ENCODE peak calls at places on chromosome 13, in six cellular contexts. P is brain microvascular endothelial cell, W is BJ, B is foreskin fibroblast, D is stomach, G is cardiac fibroblast. A is an unnamed sample.

GRCh38 chr13:72985610-72986009 is 73.2 kb upstream of the KLF5 start:
- DNase-seq in P (no peak), W (no peak), B (no peak), D (no peak), G (no peak), A (no peak)

GRCh38 chr13:67769987-67770341 is 539.8 kb upstream of the PCDH9 start:
- DNase-seq in P (no peak), W (no peak), B (no peak), D (no peak), G (no peak), A (no peak)

GRCh38 chr13:109840201-109840892 is 54.0 kb upstream of the IRS2 start:
- DNase-seq in P (peak), W (peak), B (peak), D (no peak), G (peak), A (peak)

GRCh38 chr13:37878921-37879320 is 9.3 kb upstream of the TRPC4 start:
- DNase-seq in P (no peak), W (no peak), B (no peak), D (no peak), G (no peak), A (no peak)

GRCh38 chr13:72062566-72062965 is 195.6 kb upstream of the DACH1 start:
- DNase-seq in P (no peak), W (no peak), B (no peak), D (no peak), G (no peak), A (no peak)

GRCh38 chr13:32001392-32001768 is 30.2 kb upstream of the FRY start:
- DNase-seq in P (peak), W (no peak), B (peak), D (no peak), G (peak), A (no peak)

GRCh38 chr13:99296270-99296865 is 10.8 kb downstream of the GPR183 start:
- DNase-seq in P (no peak), W (no peak), B (no peak), D (no peak), G (no peak), A (no peak)

GRCh38 chr13:24396821-24397220 is 87.4 kb downstream of the C1QTNF9 start:
- DNase-seq in P (no peak), W (no peak), B (no peak), D (no peak), G (no peak), A (no peak)

GRCh38 chr13:80360298-80360827 is 19.4 kb upstream of the SPRY2 start:
- DNase-seq in P (no peak), W (no peak), B (no peak), D (no peak), G (peak), A (no peak)

GRCh38 chr13:106491928-106492327 is 43.5 kb downstream of the EFNB2 start:
- DNase-seq in P (no peak), W (no peak), B (no peak), D (no peak), G (no peak), A (no peak)

GRCh38 chr13:90510319-90510718 is 837.2 kb upstream of the MIR17HG start:
- DNase-seq in P (no peak), W (no peak), B (no peak), D (no peak), G (no peak), A (no peak)

GRCh38 chr13:25111557-25111956 is 15.6 kb downstream of the PABPC3 start:
- DNase-seq in P (peak), W (no peak), B (no peak), D (no peak), G (no peak), A (no peak)

GRCh38 chr13:34344761-34345600 is 527.0 kb downstream of the RFC3 start:
- DNase-seq in P (no peak), W (no peak), B (no peak), D (no peak), G (no peak), A (no peak)

GRCh38 chr13:23407996-23408395 is 25.5 kb downstream of the SACS start:
- DNase-seq in P (no peak), W (no peak), B (no peak), D (no peak), G (no peak), A (no peak)

GRCh38 chr13:75660694-75661093 is 24.6 kb downstream of the LMO7 start:
- DNase-seq in P (no peak), W (no peak), B (no peak), D (no peak), G (no peak), A (no peak)

GRCh38 chr13:49645451-49645850 is 17.1 kb downstream of the ARL11 start:
- DNase-seq in P (no peak), W (no peak), B (no peak), D (no peak), G (no peak), A (no peak)

GRCh38 chr13:26538363-26539317 is 18.8 kb upstream of the WASF3 start:
- DNase-seq in P (no peak), W (no peak), B (peak), D (no peak), G (peak), A (no peak)

GRCh38 chr13:49305824-49306425 is 58.2 kb downstream of the CDADC1 start:
- DNase-seq in P (no peak), W (no peak), B (no peak), D (no peak), G (no peak), A (no peak)

GRCh38 chr13:34941835-34942731 is at the start of gene NBEA:
- DNase-seq in P (peak), W (peak), B (peak), D (peak), G (peak), A (peak)

GRCh38 chr13:76711515-76712182 is 174.6 kb downstream of the KCTD12 start:
- DNase-seq in P (peak), W (peak), B (peak), D (no peak), G (peak), A (peak)

GRCh38 chr13:100594731-100595130 is 6.1 kb upstream of the GGACT start:
- DNase-seq in P (no peak), W (no peak), B (no peak), D (peak), G (no peak), A (no peak)
- TF ChIP-seq CTCF in P (peak), W (peak), B (peak), D (no peak), G (peak), A (peak)

GRCh38 chr13:101341464-101341863 is 74.8 kb downstream of the NALCN start:
- DNase-seq in P (no peak), W (peak), B (peak), D (no peak), G (no peak), A (peak)

GRCh38 chr13:101343128-101343787 is 73.0 kb downstream of the NALCN start:
- DNase-seq in P (no peak), W (no peak), B (peak), D (no peak), G (no peak), A (no peak)

DNA sequence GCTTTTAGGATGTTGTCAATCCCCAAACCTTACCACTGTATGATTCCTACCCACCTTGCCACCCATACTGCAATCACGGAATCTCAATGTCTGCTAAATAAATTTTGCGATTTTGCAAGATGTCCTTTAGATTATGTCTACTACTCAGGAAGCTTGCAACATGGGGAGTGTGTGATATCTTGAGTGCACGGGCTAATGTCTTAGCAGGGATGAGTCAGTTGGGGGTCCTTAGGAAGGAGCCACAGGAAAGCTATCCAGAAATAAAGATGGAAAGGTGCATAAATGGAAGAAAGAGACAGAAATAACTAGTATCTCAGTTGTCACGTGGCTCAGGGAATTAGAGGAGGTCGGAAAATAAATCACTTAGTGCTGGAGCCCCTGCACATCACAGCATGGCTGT is 77.1 kb downstream of the NALCN start:
- DNase-seq in P (no peak), W (no peak), B (no peak), D (no peak), G (no peak), A (no peak)
- H3K4me3 ChIP-seq in P (no peak), W (no peak), B (no peak), D (no peak), G (no peak), A (no peak)

DNA sequence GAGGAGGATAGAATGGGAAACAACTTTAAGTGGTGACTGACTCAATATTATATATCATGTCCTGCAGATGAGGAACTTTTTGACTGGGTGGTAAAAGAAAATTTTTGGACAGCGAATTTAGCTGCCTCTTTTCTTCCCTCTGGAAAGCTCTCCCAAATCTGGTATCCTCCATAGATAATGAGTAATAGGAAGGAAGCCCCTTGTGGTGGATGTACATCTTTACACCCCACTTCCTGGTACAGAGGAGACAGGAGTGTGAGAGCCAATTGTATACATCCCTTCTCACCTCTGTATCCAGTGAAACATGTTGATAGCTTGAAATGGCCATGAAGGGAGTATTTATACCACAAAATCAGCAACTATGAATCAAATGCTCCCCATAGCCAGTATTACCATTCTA is 17.2 kb upstream of the TDRD3 start:
- DNase-seq in P (no peak), W (no peak), B (no peak), D (no peak), G (no peak), A (no peak)
- TF ChIP-seq CTCF in P (peak), W (peak), B (peak), D (no peak), G (no peak), A (no peak)

DNA sequence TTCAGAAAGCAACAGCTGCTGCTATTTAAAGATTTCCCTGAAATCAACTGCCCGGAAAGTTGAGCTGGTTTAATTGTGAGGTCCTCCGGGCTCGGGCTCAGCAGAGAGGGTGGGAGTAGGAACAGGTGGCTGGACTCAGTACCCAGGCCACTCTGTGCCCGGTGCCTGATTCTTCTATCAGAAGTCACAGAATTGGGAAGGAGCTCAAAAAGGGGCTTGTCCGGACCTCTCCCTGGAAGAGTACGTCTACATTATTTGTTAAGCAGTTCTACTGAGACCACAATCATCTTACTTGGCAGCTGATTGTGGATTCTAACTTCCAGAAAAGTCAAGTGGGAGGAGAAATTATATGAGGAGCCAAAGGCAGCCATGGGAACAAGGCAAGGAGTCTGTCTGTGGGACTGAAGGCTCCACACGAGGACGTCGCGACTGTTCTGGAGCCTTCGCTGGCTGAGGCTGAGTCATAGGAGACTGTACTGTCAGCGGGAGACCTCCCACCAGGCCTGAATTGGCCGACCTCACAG is 91.7 kb upstream of the ANKRD10 start:
- DNase-seq in P (peak), W (peak), B (peak), D (no peak), G (peak), A (peak)
- H3K4me3 ChIP-seq in P (no peak), W (no peak), B (peak), D (no peak), G (no peak), A (peak)

GRCh38 chr13:60155978-60156377 is 7.8 kb downstream of the DIAPH3 start:
- DNase-seq in P (no peak), W (no peak), B (no peak), D (no peak), G (peak), A (no peak)
- TF ChIP-seq CTCF in P (peak), W (no peak), B (no peak), D (no peak), G (peak), A (no peak)

GRCh38 chr13:30178976-30179375 is 128.4 kb downstream of the KATNAL1 start:
- DNase-seq in P (no peak), W (no peak), B (no peak), D (no peak), G (no peak), A (no peak)
- H3K4me3 ChIP-seq in P (no peak), W (no peak), B (no peak), D (no peak), G (no peak), A (no peak)

DNA sequence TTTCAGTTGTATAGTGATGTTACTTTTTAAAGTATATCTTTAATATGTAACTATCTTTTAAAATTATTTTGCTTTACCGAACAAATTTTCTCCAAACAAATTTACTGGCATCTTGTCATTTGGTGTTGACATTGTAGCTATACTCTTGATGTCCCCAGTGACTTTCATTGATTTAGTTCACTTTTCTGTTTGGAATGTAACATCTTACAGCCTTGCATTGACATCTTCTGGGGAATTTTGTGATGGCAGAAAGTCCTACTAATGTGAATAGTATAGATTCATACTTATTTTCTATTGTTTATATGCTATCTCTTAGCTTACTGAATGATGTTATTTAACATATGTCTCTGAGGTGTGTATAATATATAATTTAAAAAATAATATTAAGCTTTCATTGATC is 800.9 kb upstream of the ATXN8OS start:
- DNase-seq in P (no peak), W (no peak), B (no peak), D (no peak), G (no peak), A (no peak)
- TF ChIP-seq CTCF in P (no peak), W (no peak), B (no peak), D (no peak), G (no peak), A (no peak)

A was measured in AG09309.